ENCODE peak calls at places on chromosomes 5 and 9, in seven cellular contexts. U, Q, K, X, V, G and Y are unnamed samples.

GRCh38 chr9:89922099-89922498 is 317.3 kb downstream of the GADD45G start:
- DNase-seq in G (no peak), V (no peak), U (no peak), K (no peak), X (no peak), Q (no peak), Y (no peak)

GRCh38 chr5:113343343-113343742 is 91.4 kb downstream of the TSSK1B start:
- DNase-seq in G (no peak), K (no peak), Q (no peak), X (peak), V (no peak), U (peak), Y (no peak)

GRCh38 chr9:116975119-116975518 is 288.0 kb downstream of the TRIM32 start:
- DNase-seq in K (no peak), G (no peak), X (no peak), U (no peak), Q (no peak), V (no peak), Y (no peak)

GRCh38 chr9:83013261-83013610 is 49.7 kb downstream of the RASEF start:
- DNase-seq in K (no peak), X (no peak), G (no peak), V (no peak), U (peak), Q (peak), Y (no peak)

GRCh38 chr9:83620841-83621636 is 1.9 kb upstream of the IDNK start:
- DNase-seq in Q (peak), V (peak), X (peak), G (no peak), U (peak), K (no peak), Y (peak)

GRCh38 chr9:127803507-127804352 is 1.0 kb downstream of the FPGS start:
- DNase-seq in Q (no peak), U (peak), V (no peak), X (peak), K (no peak), G (no peak), Y (no peak)

GRCh38 chr5:75048457-75048953 is 3.9 kb downstream of the GCNT4 start:
- DNase-seq in G (no peak), X (no peak), K (no peak), Q (no peak), U (peak), V (no peak), Y (no peak)

GRCh38 chr5:84433461-84433860 is 48.8 kb upstream of the EDIL3 start:
- DNase-seq in X (peak), V (no peak), Q (no peak), U (peak), K (no peak), G (no peak), Y (no peak)

GRCh38 chr9:1042466-1042865 is 7.7 kb upstream of the DMRT2 start:
- DNase-seq in Q (no peak), X (no peak), V (no peak), U (no peak), K (no peak), G (no peak), Y (peak)

GRCh38 chr9:134286513-134287245 is 39.6 kb upstream of the RXRA start:
- DNase-seq in V (no peak), Q (no peak), X (no peak), K (no peak), U (no peak), G (no peak), Y (no peak)

GRCh38 chr5:145943674-145944121 is 7.3 kb downstream of the SH3RF2 start:
- DNase-seq in K (no peak), Q (peak), G (no peak), U (peak), X (peak), V (no peak), Y (no peak)

GRCh38 chr9:98195671-98196070 is 3.2 kb upstream of the CORO2A start:
- DNase-seq in X (no peak), K (no peak), G (no peak), Q (no peak), U (no peak), V (no peak), Y (no peak)

GRCh38 chr5:95930541-95930940 is 31.1 kb downstream of the ELL2 start:
- DNase-seq in Q (no peak), K (no peak), V (no peak), G (no peak), U (no peak), X (no peak), Y (no peak)

GRCh38 chr5:80588858-80589540 is 18.9 kb upstream of the ANKRD34B start:
- DNase-seq in X (no peak), G (no peak), Q (no peak), U (no peak), K (no peak), V (no peak), Y (no peak)

GRCh38 chr5:179348011-179348530 is 2.8 kb upstream of the ADAMTS2 start:
- DNase-seq in U (no peak), G (no peak), Q (no peak), X (no peak), V (no peak), K (no peak), Y (no peak)

GRCh38 chr9:96818535-96818934 is 35.8 kb downstream of the ZNF782 start:
- DNase-seq in V (no peak), G (no peak), X (peak), U (no peak), Q (no peak), K (no peak), Y (no peak)

GRCh38 chr5:160187091-160187490 is 42.2 kb upstream of the FABP6 start:
- DNase-seq in V (no peak), U (no peak), X (no peak), Q (no peak), K (no peak), G (no peak), Y (no peak)

GRCh38 chr5:109451161-109451560 is 41.4 kb upstream of the PJA2 start:
- DNase-seq in U (no peak), K (no peak), G (no peak), X (no peak), V (peak), Q (no peak), Y (no peak)

GRCh38 chr5:170597109-170597741 is 93.4 kb downstream of the KCNIP1 start:
- DNase-seq in K (peak), U (peak), G (no peak), X (no peak), V (no peak), Q (peak), Y (no peak)

GRCh38 chr9:5587024-5587423 is 41.9 kb upstream of the RIC1 start:
- DNase-seq in U (peak), Q (no peak), G (peak), K (peak), V (no peak), X (peak), Y (no peak)

GRCh38 chr5:95392593-95393182 is 1.5 kb downstream of the FAM81B start:
- DNase-seq in X (peak), U (peak), Q (peak), V (no peak), K (no peak), G (no peak), Y (no peak)

GRCh38 chr9:96121162-96121561 is 180.8 kb downstream of the HSD17B3 start:
- DNase-seq in U (no peak), Q (no peak), G (no peak), V (no peak), X (no peak), K (no peak), Y (no peak)

GRCh38 chr5:58939664-58940063 is 356.8 kb downstream of the RAB3C start:
- DNase-seq in V (no peak), K (no peak), U (no peak), G (no peak), X (no peak), Q (no peak), Y (no peak)

GRCh38 chr5:149345892-149346222 is 558 bp downstream of the GRPEL2 start:
- DNase-seq in U (peak), Q (no peak), X (peak), V (no peak), K (no peak), G (no peak), Y (no peak)

GRCh38 chr9:96852676-96853075 is 1.6 kb downstream of the ZNF782 start:
- DNase-seq in X (no peak), K (no peak), V (no peak), U (peak), G (no peak), Q (no peak), Y (no peak)

GRCh38 chr9:110207071-110207923 is 662 bp downstream of the C9orf152 start:
- DNase-seq in K (no peak), V (no peak), Q (no peak), G (no peak), X (no peak), U (no peak), Y (no peak)

GRCh38 chr5:176846335-176847140 is 36.2 kb downstream of the UNC5A start:
- DNase-seq in G (no peak), V (no peak), X (no peak), Q (no peak), K (peak), U (peak), Y (no peak)

GRCh38 chr9:112203536-112203935 is 28.4 kb upstream of the SUSD1 start:
- DNase-seq in X (peak), V (no peak), U (peak), G (no peak), Q (no peak), K (no peak), Y (no peak)

GRCh38 chr5:72624641-72625236 is 117.5 kb upstream of the ZNF366 start:
- DNase-seq in U (peak), G (no peak), Q (peak), K (no peak), X (peak), V (no peak), Y (no peak)

GRCh38 chr5:82160948-82161347 is 117.2 kb downstream of the RPS23 start:
- DNase-seq in X (no peak), Q (peak), V (no peak), U (peak), G (no peak), K (no peak), Y (no peak)